ENCODE peak calls at places on chromosomes 2 and 18, in five cellular contexts. P is K562, S is SK-N-SH, M is HepG2, U is GM12878. G is an unnamed sample.

GRCh38 chr2:72955188-72956049 is 38.1 kb downstream of the EMX1 start:
- DNase-seq in P (no peak), U (no peak), M (no peak), S (no peak), G (no peak)

GRCh38 chr18:903703-904102 is 968 bp upstream of the ADCYAP1 start:
- DNase-seq in U (no peak), S (no peak), M (no peak), P (peak; percentile 69), G (peak; percentile 40)

GRCh38 chr2:118202707-118203303 is 114.5 kb downstream of the INSIG2 start:
- DNase-seq in M (peak; percentile 54), U (no peak), P (peak; percentile 49), S (peak; percentile 54), G (peak; percentile 72)

GRCh38 chr18:50456285-50456684 is 81.4 kb downstream of the SKA1 start:
- DNase-seq in U (no peak), S (no peak), P (no peak), M (no peak), G (no peak)

GRCh38 chr2:178298785-178299212 is 104.5 kb downstream of the OSBPL6 start:
- DNase-seq in M (no peak), S (no peak), P (no peak), U (no peak), G (no peak)

GRCh38 chr2:107338059-107338458 is 452.1 kb upstream of the ST6GAL2 start:
- DNase-seq in S (no peak), P (no peak), U (no peak), M (no peak), G (no peak)

GRCh38 chr2:99485824-99486223 is 4.0 kb downstream of the REV1 start:
- DNase-seq in U (no peak), S (no peak), P (no peak), M (no peak), G (no peak)

GRCh38 chr2:208552943-208553342 is 146.4 kb downstream of the PTH2R start:
- DNase-seq in S (no peak), P (no peak), M (no peak), U (no peak), G (no peak)

GRCh38 chr2:16621348-16621747 is 44.3 kb downstream of the CYRIA start:
- DNase-seq in P (no peak), U (no peak), M (no peak), S (no peak), G (no peak)

GRCh38 chr2:97869722-97870346 is 125.9 kb downstream of the TMEM131 start:
- DNase-seq in S (no peak), P (no peak), M (no peak), U (no peak), G (no peak)

GRCh38 chr2:207012461-207012860 is 73.1 kb downstream of the CPO start:
- DNase-seq in M (no peak), S (no peak), P (no peak), U (no peak), G (no peak)

GRCh38 chr2:190978389-190979053 is 35.5 kb downstream of the STAT1 start:
- DNase-seq in U (no peak), P (no peak), M (no peak), S (no peak), G (no peak)

GRCh38 chr2:118747066-118747465 is 100.4 kb downstream of the EN1 start:
- DNase-seq in U (no peak), S (no peak), M (no peak), P (no peak), G (no peak)

GRCh38 chr2:232633413-232634318 is at the start of gene EFHD1:
- DNase-seq in P (peak; percentile 72), S (peak; percentile 87), U (no peak), M (no peak), G (peak; percentile 72)

GRCh38 chr2:239677455-239678185 is 276.8 kb upstream of the HDAC4 start:
- DNase-seq in P (no peak), U (no peak), S (no peak), M (no peak), G (no peak)

GRCh38 chr2:233769260-233769659 is 8.9 kb upstream of the MROH2A start:
- DNase-seq in M (no peak), U (no peak), S (no peak), P (no peak), G (no peak)

GRCh38 chr2:239394346-239394945 is 6.4 kb downstream of the HDAC4 start:
- DNase-seq in S (no peak), M (no peak), P (no peak), U (no peak), G (no peak)

GRCh38 chr2:14344355-14344754 is 288.2 kb upstream of the LRATD1 start:
- DNase-seq in P (no peak), U (no peak), M (no peak), S (no peak), G (no peak)

GRCh38 chr2:13682878-13683277 is 949.6 kb upstream of the LRATD1 start:
- DNase-seq in S (no peak), M (no peak), U (no peak), P (no peak), G (no peak)

GRCh38 chr2:7933665-7934064 is 748.2 kb upstream of the ID2 start:
- DNase-seq in S (no peak), M (no peak), P (no peak), U (no peak), G (no peak)

GRCh38 chr2:222303045-222303827 is 4.4 kb upstream of the PAX3 start:
- DNase-seq in S (no peak), M (no peak), U (no peak), P (no peak), G (no peak)

GRCh38 chr2:48227617-48228344 is 302.2 kb upstream of the STON1 start:
- DNase-seq in S (no peak), P (no peak), U (peak; percentile 50), M (no peak), G (no peak)

GRCh38 chr2:112579280-112579679 is 5.1 kb upstream of the CHCHD5 start:
- DNase-seq in M (no peak), P (no peak), S (no peak), U (no peak), G (no peak)

DNA sequence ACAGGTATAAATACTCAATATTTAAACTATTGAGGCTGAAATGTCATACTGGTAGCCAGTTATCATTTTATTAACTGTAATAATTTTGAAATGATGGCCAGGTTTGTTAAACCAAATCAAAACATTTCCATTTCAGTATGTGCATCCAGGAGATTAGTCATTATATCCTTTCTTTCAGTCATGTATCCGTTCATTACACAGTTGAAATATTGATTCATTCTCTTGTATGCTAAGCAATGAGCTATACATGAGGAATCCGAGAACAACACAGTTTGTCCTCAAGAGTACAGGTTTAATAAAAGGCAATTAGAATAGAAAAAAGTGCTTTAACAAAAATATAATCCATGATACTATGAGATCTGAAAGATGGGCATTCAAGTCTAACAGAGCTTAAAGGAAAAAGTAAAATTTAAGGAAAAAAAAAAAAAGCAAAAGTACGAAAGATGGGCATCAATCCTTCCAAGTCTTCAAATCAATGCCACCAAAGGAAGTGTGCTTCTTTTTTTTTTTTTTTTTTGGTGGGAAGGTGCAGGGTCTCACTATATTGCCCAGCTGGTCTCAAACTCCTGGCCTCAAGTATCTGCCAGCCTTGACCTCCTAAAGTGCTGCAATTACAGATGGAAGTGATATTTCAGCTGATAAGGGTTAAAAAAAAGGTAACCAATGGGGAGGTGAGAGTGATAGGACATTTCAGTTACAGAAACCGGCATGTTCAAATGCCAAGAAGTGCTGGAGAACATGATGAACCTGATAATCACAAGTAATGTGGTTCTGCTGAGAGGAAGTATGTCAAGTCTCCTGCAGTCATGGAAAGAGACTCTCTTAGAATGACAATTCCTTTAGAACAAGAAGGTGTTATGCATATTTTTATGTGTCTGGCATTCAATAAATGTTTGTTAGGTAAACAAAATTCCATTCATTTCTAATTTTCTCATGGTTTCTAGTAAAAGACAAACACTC is 35.8 kb downstream of the PUM2 start:
- DNase-seq in M (no peak), U (no peak), S (no peak), P (no peak), G (no peak)
- TF ChIP-seq FOXM1 in M (no peak), U (no peak), S (no peak), P (no peak), G (no peak)

GRCh38 chr18:2306641-2307040 is 264.7 kb downstream of the METTL4 start:
- DNase-seq in P (no peak), S (no peak), M (no peak), U (no peak), G (no peak)

GRCh38 chr18:2303517-2304238 is 267.6 kb downstream of the METTL4 start:
- DNase-seq in P (no peak), U (no peak), M (no peak), S (no peak), G (no peak)

GRCh38 chr18:2302012-2302411 is 269.3 kb downstream of the METTL4 start:
- DNase-seq in M (no peak), S (no peak), P (no peak), U (no peak), G (no peak)

GRCh38 chr18:2302628-2303516 is 268.4 kb downstream of the METTL4 start:
- DNase-seq in P (peak; percentile 77), S (no peak), U (no peak), M (no peak), G (no peak)

DNA sequence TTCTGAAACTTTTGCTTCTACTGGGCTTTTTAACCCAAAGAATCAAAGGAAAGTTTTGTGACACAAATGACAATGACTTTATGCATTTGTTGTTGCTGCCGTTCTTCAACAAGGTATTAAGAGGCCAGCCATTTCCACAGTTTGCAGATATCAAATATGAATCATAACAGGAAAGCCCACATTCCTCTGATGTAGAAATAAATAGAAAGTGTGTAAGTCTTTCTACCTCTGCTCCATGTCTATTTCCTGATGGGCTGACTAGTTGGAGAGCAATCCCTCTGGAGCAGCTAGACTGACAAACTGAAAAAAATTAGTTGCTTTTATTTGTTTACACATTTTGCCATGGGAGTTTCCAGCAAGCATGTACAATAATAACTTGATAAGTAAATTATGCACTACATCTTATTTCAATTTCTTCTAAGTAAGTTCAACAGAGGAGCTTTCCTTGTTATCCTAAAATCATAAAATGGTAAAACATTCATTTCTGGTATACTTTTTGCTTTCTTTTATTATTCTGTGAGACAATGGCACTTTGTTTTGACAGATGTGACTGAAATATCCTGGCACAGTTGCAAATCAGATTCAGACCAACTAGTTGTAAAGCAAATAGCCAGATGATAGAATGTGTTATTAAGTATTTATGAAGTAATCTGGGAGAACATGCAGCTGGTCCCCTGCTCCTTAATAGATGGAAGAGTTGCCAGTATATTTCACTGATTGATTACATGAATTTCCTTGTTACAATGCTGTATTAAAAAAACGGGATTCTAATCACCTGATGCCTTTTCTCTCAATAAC is 266.7 kb downstream of the METTL4 start:
- DNase-seq in P (no peak), M (no peak), S (no peak), U (no peak), G (no peak)
- TF ChIP-seq FOXM1 in P (no peak), M (no peak), S (no peak), U (no peak), G (no peak)

GRCh38 chr2:22981785-22982184 is 403.2 kb upstream of the KLHL29 start:
- DNase-seq in M (no peak), U (no peak), P (no peak), S (peak; percentile 40), G (no peak)
- TF ChIP-seq FOXM1 in M (no peak), U (no peak), P (no peak), S (no peak), G (no peak)

GRCh38 chr2:163878718-163879117 is 142.9 kb upstream of the FIGN start:
- DNase-seq in P (peak; percentile 25), S (peak; percentile 21), M (peak; percentile 59), U (no peak), G (peak; percentile 48)

DNA sequence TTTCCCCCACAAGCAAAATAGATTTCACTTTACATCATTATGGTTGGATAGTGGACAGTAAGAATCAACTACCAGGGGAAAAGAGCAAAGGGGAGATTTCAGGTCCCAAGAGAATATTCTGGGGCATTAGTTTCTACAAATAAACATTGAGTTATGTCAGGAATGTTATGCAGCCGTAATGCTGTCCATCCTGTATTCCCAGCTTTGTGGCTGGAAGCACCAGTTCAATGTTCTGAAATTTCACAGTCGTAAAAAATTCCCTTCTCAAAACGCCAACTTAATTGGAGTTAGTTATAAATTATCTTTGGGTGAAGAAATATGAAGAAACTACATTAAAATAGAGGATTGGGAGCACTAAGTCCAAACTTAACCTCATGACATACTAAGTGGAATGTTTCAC is 141.5 kb upstream of the FIGN start:
- DNase-seq in U (no peak), S (no peak), P (no peak), M (no peak), G (no peak)
- TF ChIP-seq FOXM1 in U (no peak), S (no peak), P (no peak), M (no peak), G (no peak)